ENCODE peak calls at places on chromosomes 3 and 15, in six cellular contexts. One of them, this sample, is unnamed.

GRCh38 chr15:45642203-45642932 is 7.5 kb downstream of the SQOR start:
- DNase-seq in left ventricle myocardium inferior: no peak
- DNase-seq in astrocyte: peak; percentile 86
- DNase-seq in neural crest cell: no peak
- DNase-seq in AG04449: peak; percentile 76
- DNase-seq in A549: no peak
- DNase-seq in this sample: peak; percentile 82

GRCh38 chr3:177830411-177830849 is 633.1 kb upstream of the TBL1XR1 start:
- DNase-seq in astrocyte: peak; percentile 92
- DNase-seq in neural crest cell: no peak
- DNase-seq in left ventricle myocardium inferior: no peak
- DNase-seq in A549: no peak
- DNase-seq in AG04449: peak; percentile 85
- DNase-seq in this sample: peak; percentile 84

GRCh38 chr3:29374255-29374654 is 93.4 kb downstream of the RBMS3 start:
- DNase-seq in A549: no peak
- DNase-seq in AG04449: no peak
- DNase-seq in neural crest cell: no peak
- DNase-seq in astrocyte: no peak
- DNase-seq in left ventricle myocardium inferior: no peak
- DNase-seq in this sample: no peak

GRCh38 chr3:166052440-166052839 is 215.2 kb upstream of the BCHE start:
- DNase-seq in A549: no peak
- DNase-seq in left ventricle myocardium inferior: no peak
- DNase-seq in neural crest cell: no peak
- DNase-seq in astrocyte: no peak
- DNase-seq in AG04449: no peak
- DNase-seq in this sample: no peak

GRCh38 chr3:153290278-153291015 is 128.4 kb downstream of the RAP2B start:
- DNase-seq in A549: peak; percentile 15
- DNase-seq in AG04449: no peak
- DNase-seq in left ventricle myocardium inferior: no peak
- DNase-seq in astrocyte: no peak
- DNase-seq in neural crest cell: no peak
- DNase-seq in this sample: no peak

GRCh38 chr15:64521726-64522164 is 61.4 kb downstream of the ZNF609 start:
- DNase-seq in AG04449: no peak
- DNase-seq in left ventricle myocardium inferior: peak; percentile 44
- DNase-seq in A549: peak; percentile 30
- DNase-seq in astrocyte: peak; percentile 55
- DNase-seq in neural crest cell: peak; percentile 24
- DNase-seq in this sample: no peak

GRCh38 chr3:157436583-157437300 is at the start of gene PTX3:
- DNase-seq in neural crest cell: peak; percentile 30
- DNase-seq in astrocyte: peak; percentile 91
- DNase-seq in AG04449: no peak
- DNase-seq in A549: no peak
- DNase-seq in left ventricle myocardium inferior: peak; percentile 21
- DNase-seq in this sample: peak; percentile 46

GRCh38 chr3:70608434-70608833 is 296.0 kb upstream of the MDFIC2 start:
- DNase-seq in A549: no peak
- DNase-seq in AG04449: no peak
- DNase-seq in neural crest cell: no peak
- DNase-seq in astrocyte: no peak
- DNase-seq in left ventricle myocardium inferior: no peak
- DNase-seq in this sample: no peak

GRCh38 chr3:25603703-25604102 is 61.0 kb downstream of the TOP2B start:
- DNase-seq in AG04449: no peak
- DNase-seq in neural crest cell: no peak
- DNase-seq in astrocyte: peak; percentile 27
- DNase-seq in A549: no peak
- DNase-seq in left ventricle myocardium inferior: no peak
- DNase-seq in this sample: no peak

GRCh38 chr3:22621205-22621809 is 581.8 kb upstream of the UBE2E2 start:
- DNase-seq in neural crest cell: no peak
- DNase-seq in A549: no peak
- DNase-seq in AG04449: no peak
- DNase-seq in left ventricle myocardium inferior: no peak
- DNase-seq in astrocyte: no peak
- DNase-seq in this sample: no peak

GRCh38 chr3:159760056-159760455 is 228.6 kb upstream of the IL12A start:
- DNase-seq in A549: no peak
- DNase-seq in astrocyte: no peak
- DNase-seq in left ventricle myocardium inferior: no peak
- DNase-seq in neural crest cell: no peak
- DNase-seq in AG04449: no peak
- DNase-seq in this sample: no peak

GRCh38 chr3:15148614-15149013 is 49.7 kb upstream of the RBSN start:
- DNase-seq in A549: peak; percentile 11
- DNase-seq in left ventricle myocardium inferior: no peak
- DNase-seq in AG04449: no peak
- DNase-seq in astrocyte: no peak
- DNase-seq in neural crest cell: no peak
- DNase-seq in this sample: no peak

GRCh38 chr3:14906355-14906960 is 40.9 kb upstream of the NR2C2 start:
- DNase-seq in A549: no peak
- DNase-seq in astrocyte: no peak
- DNase-seq in left ventricle myocardium inferior: no peak
- DNase-seq in neural crest cell: no peak
- DNase-seq in AG04449: no peak
- DNase-seq in this sample: no peak

GRCh38 chr3:156246939-156247725 is 126.8 kb downstream of the KCNAB1 start:
- DNase-seq in left ventricle myocardium inferior: no peak
- DNase-seq in AG04449: no peak
- DNase-seq in A549: no peak
- DNase-seq in astrocyte: peak; percentile 63
- DNase-seq in neural crest cell: no peak
- DNase-seq in this sample: no peak

GRCh38 chr3:132486086-132486485 is 68.8 kb downstream of the DNAJC13 start:
- DNase-seq in A549: no peak
- DNase-seq in AG04449: no peak
- DNase-seq in left ventricle myocardium inferior: no peak
- DNase-seq in neural crest cell: no peak
- DNase-seq in astrocyte: no peak
- DNase-seq in this sample: peak; percentile 28

GRCh38 chr15:41502787-41503668 is 9.4 kb downstream of the ITPKA start:
- DNase-seq in AG04449: no peak
- DNase-seq in neural crest cell: peak; percentile 18
- DNase-seq in left ventricle myocardium inferior: no peak
- DNase-seq in astrocyte: no peak
- DNase-seq in A549: no peak
- DNase-seq in this sample: no peak

GRCh38 chr3:78277793-78278192 is 1237.9 kb downstream of the ROBO2 start:
- DNase-seq in A549: no peak
- DNase-seq in AG04449: no peak
- DNase-seq in left ventricle myocardium inferior: no peak
- DNase-seq in astrocyte: no peak
- DNase-seq in neural crest cell: no peak
- DNase-seq in this sample: no peak

GRCh38 chr15:92807971-92808571 is 92.1 kb upstream of the CHD2 start:
- DNase-seq in left ventricle myocardium inferior: no peak
- DNase-seq in A549: no peak
- DNase-seq in astrocyte: no peak
- DNase-seq in neural crest cell: no peak
- DNase-seq in AG04449: no peak
- DNase-seq in this sample: no peak

GRCh38 chr3:58833501-58833900 is 166.9 kb upstream of the FAM3D start:
- DNase-seq in astrocyte: no peak
- DNase-seq in A549: no peak
- DNase-seq in neural crest cell: no peak
- DNase-seq in AG04449: no peak
- DNase-seq in left ventricle myocardium inferior: no peak
- DNase-seq in this sample: no peak

GRCh38 chr3:161096771-161097367 is 8.3 kb downstream of the B3GALNT1 start:
- DNase-seq in neural crest cell: no peak
- DNase-seq in AG04449: no peak
- DNase-seq in A549: peak; percentile 3
- DNase-seq in left ventricle myocardium inferior: no peak
- DNase-seq in astrocyte: no peak
- DNase-seq in this sample: no peak

GRCh38 chr3:45760878-45761711 is 35.2 kb downstream of the SLC6A20 start:
- DNase-seq in neural crest cell: peak; percentile 40
- DNase-seq in left ventricle myocardium inferior: no peak
- DNase-seq in astrocyte: peak; percentile 49
- DNase-seq in A549: peak; percentile 71
- DNase-seq in AG04449: peak; percentile 3
- DNase-seq in this sample: peak; percentile 3

GRCh38 chr15:60957111-60957510 is 272.0 kb downstream of the RORA start:
- DNase-seq in neural crest cell: no peak
- DNase-seq in astrocyte: peak; percentile 46
- DNase-seq in A549: no peak
- DNase-seq in left ventricle myocardium inferior: no peak
- DNase-seq in AG04449: no peak
- DNase-seq in this sample: no peak

GRCh38 chr15:78859971-78860733 is 12.5 kb upstream of the MORF4L1 start:
- DNase-seq in astrocyte: peak; percentile 73
- DNase-seq in left ventricle myocardium inferior: peak; percentile 72
- DNase-seq in A549: peak; percentile 96
- DNase-seq in AG04449: no peak
- DNase-seq in neural crest cell: peak; percentile 75
- DNase-seq in this sample: no peak

GRCh38 chr3:139421459-139421858 is 32.0 kb upstream of the COPB2 start:
- DNase-seq in left ventricle myocardium inferior: no peak
- DNase-seq in A549: no peak
- DNase-seq in AG04449: no peak
- DNase-seq in astrocyte: no peak
- DNase-seq in neural crest cell: no peak
- DNase-seq in this sample: no peak

GRCh38 chr3:48140284-48140683 is 47.9 kb downstream of the CDC25A start:
- DNase-seq in A549: no peak
- DNase-seq in neural crest cell: no peak
- DNase-seq in astrocyte: no peak
- DNase-seq in left ventricle myocardium inferior: no peak
- DNase-seq in AG04449: no peak
- DNase-seq in this sample: no peak

GRCh38 chr3:117103645-117104044 is 394.1 kb downstream of the TUSC7 start:
- DNase-seq in neural crest cell: no peak
- DNase-seq in left ventricle myocardium inferior: no peak
- DNase-seq in astrocyte: no peak
- DNase-seq in A549: no peak
- DNase-seq in AG04449: no peak
- DNase-seq in this sample: no peak
- TF ChIP-seq CTCF in neural crest cell: peak; percentile 25
- TF ChIP-seq CTCF in left ventricle myocardium inferior: no peak
- TF ChIP-seq CTCF in astrocyte: no peak
- TF ChIP-seq CTCF in A549: no peak
- TF ChIP-seq CTCF in AG04449: no peak
- TF ChIP-seq CTCF in this sample: peak; percentile 6

DNA sequence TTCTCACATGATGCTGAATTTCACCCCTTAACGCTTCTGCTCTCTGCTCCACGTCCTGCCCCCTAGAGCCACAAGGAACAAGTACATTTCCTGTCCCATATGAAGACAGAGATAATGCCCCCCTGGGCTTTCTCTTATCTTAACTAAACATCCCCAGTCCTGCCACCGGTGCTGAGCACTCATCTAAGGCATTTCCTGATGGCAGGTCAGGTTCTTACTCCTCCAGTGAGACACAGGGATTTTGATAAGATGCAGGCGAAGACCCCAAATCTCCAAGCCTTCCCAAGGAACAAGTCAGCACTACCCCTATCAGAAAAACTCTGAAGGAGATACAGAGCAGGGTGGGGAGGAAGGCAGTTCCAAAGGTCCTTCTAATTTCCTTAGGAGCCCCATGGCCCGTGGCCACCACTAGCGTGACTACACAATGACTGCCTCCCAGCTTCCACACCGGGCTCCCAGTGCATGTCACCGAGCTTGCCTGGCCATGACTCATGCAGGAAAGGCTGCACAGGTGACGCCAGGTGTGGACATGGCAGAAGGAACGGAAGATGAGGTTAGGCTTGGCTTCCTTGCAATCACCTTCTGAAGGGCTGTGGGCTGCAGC is 152.9 kb downstream of the XXYLT1 start:
- DNase-seq in left ventricle myocardium inferior: no peak
- DNase-seq in astrocyte: no peak
- DNase-seq in A549: no peak
- DNase-seq in AG04449: no peak
- DNase-seq in neural crest cell: no peak
- DNase-seq in this sample: no peak
- TF ChIP-seq CTCF in left ventricle myocardium inferior: peak; percentile 39
- TF ChIP-seq CTCF in astrocyte: peak; percentile 27
- TF ChIP-seq CTCF in A549: no peak
- TF ChIP-seq CTCF in AG04449: no peak
- TF ChIP-seq CTCF in neural crest cell: peak; percentile 28
- TF ChIP-seq CTCF in this sample: peak; percentile 28

DNA sequence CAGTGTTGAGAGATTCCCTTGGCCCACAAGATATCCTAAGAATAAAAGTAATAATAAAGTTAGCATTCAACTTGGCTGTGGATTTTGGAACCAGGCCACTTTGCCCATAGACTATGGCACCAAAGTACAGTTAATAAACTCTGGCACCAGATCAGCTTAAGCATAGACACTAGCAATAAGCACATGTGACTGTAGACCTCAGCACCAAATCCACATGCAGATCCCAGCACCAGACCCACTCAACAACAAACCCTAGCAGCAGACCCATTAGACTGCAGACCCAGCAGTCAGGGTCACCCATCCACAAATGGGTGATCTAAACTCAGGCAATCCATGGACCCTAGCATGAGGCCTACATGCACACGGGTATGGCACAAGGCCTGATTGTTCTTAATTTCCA is 384.8 kb upstream of the CADM2 start:
- DNase-seq in neural crest cell: no peak
- DNase-seq in AG04449: no peak
- DNase-seq in A549: no peak
- DNase-seq in left ventricle myocardium inferior: no peak
- DNase-seq in astrocyte: no peak
- DNase-seq in this sample: no peak
- TF ChIP-seq CTCF in neural crest cell: no peak
- TF ChIP-seq CTCF in AG04449: no peak
- TF ChIP-seq CTCF in A549: no peak
- TF ChIP-seq CTCF in left ventricle myocardium inferior: no peak
- TF ChIP-seq CTCF in astrocyte: no peak
- TF ChIP-seq CTCF in this sample: no peak

DNA sequence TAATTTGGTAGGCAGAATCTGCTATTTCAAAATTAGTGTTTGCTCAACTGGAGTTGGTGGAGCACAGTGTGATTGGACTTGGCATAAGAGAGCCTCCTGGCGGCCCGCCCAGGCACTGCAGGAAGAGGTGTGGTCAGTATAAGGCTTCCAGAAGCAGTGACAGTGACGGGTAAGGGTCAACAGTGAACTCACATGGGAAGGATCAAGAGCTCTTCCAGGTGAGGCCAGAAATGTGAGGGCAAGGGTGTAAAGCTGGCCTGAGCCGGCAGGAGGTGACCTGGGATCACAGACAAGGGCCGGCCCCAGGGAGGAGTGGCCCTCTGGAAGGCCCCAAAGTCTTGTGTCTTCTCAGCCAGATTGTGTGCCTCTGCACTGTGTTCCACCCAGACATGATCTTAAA is 93.2 kb upstream of the RNF7 start:
- DNase-seq in left ventricle myocardium inferior: peak; percentile 80
- DNase-seq in astrocyte: no peak
- DNase-seq in neural crest cell: peak; percentile 56
- DNase-seq in AG04449: no peak
- DNase-seq in A549: peak; percentile 47
- DNase-seq in this sample: no peak
- TF ChIP-seq CTCF in left ventricle myocardium inferior: peak; percentile 74
- TF ChIP-seq CTCF in astrocyte: peak; percentile 71
- TF ChIP-seq CTCF in neural crest cell: peak; percentile 66
- TF ChIP-seq CTCF in AG04449: peak; percentile 47
- TF ChIP-seq CTCF in A549: peak; percentile 61
- TF ChIP-seq CTCF in this sample: peak; percentile 79